ENCODE peak calls at places on chromosomes 7 and 10, in six cellular contexts. H, X, D, S, J and N are unnamed samples.

GRCh38 chr10:120824864-120825263 is 26.3 kb upstream of the WDR11 start:
- DNase-seq in H (no peak), X (peak), D (no peak), S (no peak), J (peak), N (peak)

GRCh38 chr7:158351051-158351450 is 236.6 kb downstream of the PTPRN2 start:
- DNase-seq in H (no peak), X (no peak), D (no peak), S (no peak), J (no peak), N (no peak)

GRCh38 chr7:4830176-4830575 is 31.7 kb downstream of the PAPOLB start:
- DNase-seq in H (no peak), X (peak), D (peak), S (peak), J (peak), N (peak)

GRCh38 chr7:24819916-24820689 is 62.8 kb upstream of the GSDME start:
- DNase-seq in H (peak), X (peak), D (peak), S (peak), J (peak), N (peak)

GRCh38 chr7:35647171-35647574 is 47.8 kb downstream of the HERPUD2 start:
- DNase-seq in H (no peak), X (no peak), D (no peak), S (no peak), J (peak), N (peak)

GRCh38 chr10:59877191-59877671 is 29.1 kb downstream of the CCDC6 start:
- DNase-seq in H (no peak), X (no peak), D (no peak), S (no peak), J (no peak), N (no peak)

GRCh38 chr10:133347636-133348517 is 704 bp downstream of the PRAP1 start:
- DNase-seq in H (no peak), X (no peak), D (no peak), S (no peak), J (no peak), N (no peak)

GRCh38 chr7:16611711-16612110 is 33.8 kb downstream of the ANKMY2 start:
- DNase-seq in H (no peak), X (no peak), D (no peak), S (no peak), J (no peak), N (no peak)

GRCh38 chr7:74092321-74092963 is 8.8 kb downstream of the LIMK1 start:
- DNase-seq in H (no peak), X (peak), D (no peak), S (no peak), J (peak), N (peak)

GRCh38 chr7:70788276-70788675 is 343.7 kb upstream of the GALNT17 start:
- DNase-seq in H (no peak), X (no peak), D (no peak), S (no peak), J (no peak), N (no peak)

GRCh38 chr7:70620333-70621055 is 511.4 kb upstream of the GALNT17 start:
- DNase-seq in H (no peak), X (no peak), D (no peak), S (no peak), J (no peak), N (no peak)

GRCh38 chr10:115173915-115174443 is 80.8 kb downstream of the ATRNL1 start:
- DNase-seq in H (no peak), X (no peak), D (no peak), S (no peak), J (no peak), N (no peak)

GRCh38 chr7:99944508-99945070 is 15.2 kb upstream of the GJC3 start:
- DNase-seq in H (no peak), X (peak), D (no peak), S (no peak), J (no peak), N (no peak)

GRCh38 chr10:2891073-2891769 is 176.1 kb upstream of the PFKP start:
- DNase-seq in H (no peak), X (no peak), D (no peak), S (no peak), J (no peak), N (no peak)

GRCh38 chr7:128831178-128831993 is 1.2 kb downstream of the FLNC start:
- DNase-seq in H (peak), X (peak), D (no peak), S (no peak), J (peak), N (peak)